ENCODE peak calls at places on chromosomes 1 and 21, in five cellular contexts. N is pancreas, E is GM03348, D is heart left ventricle, Q is glutamatergic neuron. M is an unnamed sample.

GRCh38 chr1:17616731-17617279 is 77.3 kb downstream of the ARHGEF10L start:
- DNase-seq in E (no peak), Q (no peak), N (no peak), D (no peak), M (no peak)

GRCh38 chr1:7573481-7573880 is 197.6 kb upstream of the VAMP3 start:
- DNase-seq in E (no peak), D (no peak), N (peak; percentile 36), Q (peak; percentile 5), M (no peak)

GRCh38 chr1:204323887-204324286 is 35.8 kb downstream of the PLEKHA6 start:
- DNase-seq in D (no peak), E (peak; percentile 39), N (no peak), Q (no peak), M (peak; percentile 62)

GRCh38 chr1:119075614-119076013 is 64.8 kb downstream of the WARS2 start:
- DNase-seq in E (peak; percentile 77), N (no peak), Q (no peak), D (no peak), M (peak; percentile 28)

GRCh38 chr1:79811173-79811572 is 804.6 kb upstream of the ADGRL4 start:
- DNase-seq in D (no peak), E (peak; percentile 52), Q (no peak), N (no peak), M (no peak)

GRCh38 chr1:46171872-46172271 is 3.0 kb upstream of the TSPAN1 start:
- DNase-seq in D (no peak), E (no peak), N (peak; percentile 78), Q (no peak), M (no peak)

GRCh38 chr1:19785660-19786059 is 14.1 kb downstream of the TMCO4 start:
- DNase-seq in D (no peak), N (no peak), E (no peak), Q (no peak), M (no peak)

GRCh38 chr1:18326171-18326950 is 154.4 kb upstream of the KLHDC7A start:
- DNase-seq in Q (no peak), E (no peak), N (no peak), D (no peak), M (no peak)

GRCh38 chr1:67130673-67131072 is 4.1 kb downstream of the C1orf141 start:
- DNase-seq in D (no peak), N (no peak), E (no peak), Q (no peak), M (no peak)

GRCh38 chr1:30758785-30759380 is 1.3 kb upstream of the LAPTM5 start:
- DNase-seq in Q (no peak), D (no peak), N (no peak), E (peak; percentile 45), M (peak; percentile 34)

GRCh38 chr1:39458991-39459390 is 32.4 kb upstream of the BMP8A start:
- DNase-seq in D (no peak), N (no peak), Q (no peak), E (no peak), M (no peak)

GRCh38 chr1:48061162-48062136 is 64.3 kb upstream of the TRABD2B start:
- DNase-seq in D (no peak), N (no peak), Q (peak; percentile 66), E (peak; percentile 62), M (no peak)

GRCh38 chr1:90476994-90477393 is 240.1 kb downstream of the BARHL2 start:
- DNase-seq in D (no peak), E (no peak), Q (no peak), N (no peak), M (no peak)

GRCh38 chr21:44820851-44821250 is 3.0 kb upstream of the SUMO3 start:
- DNase-seq in D (no peak), E (peak; percentile 58), N (no peak), Q (no peak), M (no peak)

GRCh38 chr1:40264354-40264781 is 6.3 kb downstream of the ZMPSTE24 start:
- DNase-seq in E (no peak), D (no peak), Q (no peak), N (no peak), M (no peak)

GRCh38 chr1:158112994-158113758 is 67.5 kb upstream of the CD1D start:
- DNase-seq in D (peak; percentile 68), Q (peak; percentile 84), E (peak; percentile 85), N (no peak), M (peak; percentile 43)